ENCODE peak calls at places on chromosomes 1 and 21, in six cellular contexts. One of them, this sample, is unnamed. For H3K4me1, the result is how much of the 10 kb centered on the place peaks cover.

GRCh38 chr1:205375816-205376545 is 19.3 kb upstream of the KLHDC8A start:
- DNase-seq in CD8-positive, alpha-beta T cell: no peak
- DNase-seq in ascending aorta: no peak
- DNase-seq in psoas muscle: no peak
- DNase-seq in GM23338: peak
- DNase-seq in left ventricle myocardium inferior: no peak
- DNase-seq in this sample: peak

GRCh38 chr1:24154215-24154614 is 11.3 kb upstream of the IL22RA1 start:
- DNase-seq in CD8-positive, alpha-beta T cell: no peak
- DNase-seq in ascending aorta: no peak
- DNase-seq in psoas muscle: no peak
- DNase-seq in GM23338: peak
- DNase-seq in left ventricle myocardium inferior: no peak
- DNase-seq in this sample: no peak

GRCh38 chr1:109620396-109620817 is 770 bp downstream of the AMPD2 start:
- DNase-seq in CD8-positive, alpha-beta T cell: no peak
- DNase-seq in ascending aorta: peak
- DNase-seq in psoas muscle: peak
- DNase-seq in GM23338: no peak
- DNase-seq in left ventricle myocardium inferior: no peak
- DNase-seq in this sample: peak

GRCh38 chr1:25744636-25745425 is 55.2 kb upstream of the SELENON start:
- DNase-seq in CD8-positive, alpha-beta T cell: no peak
- DNase-seq in ascending aorta: no peak
- DNase-seq in psoas muscle: peak
- DNase-seq in GM23338: no peak
- DNase-seq in left ventricle myocardium inferior: no peak
- DNase-seq in this sample: no peak

GRCh38 chr1:77991638-77992037 is 12.8 kb upstream of the FUBP1 start:
- DNase-seq in CD8-positive, alpha-beta T cell: no peak
- DNase-seq in ascending aorta: no peak
- DNase-seq in psoas muscle: no peak
- DNase-seq in GM23338: no peak
- DNase-seq in left ventricle myocardium inferior: no peak
- DNase-seq in this sample: no peak

GRCh38 chr21:32538147-32538792 is 47.1 kb downstream of the TCP10L start:
- DNase-seq in CD8-positive, alpha-beta T cell: peak
- DNase-seq in ascending aorta: no peak
- DNase-seq in psoas muscle: no peak
- DNase-seq in GM23338: no peak
- DNase-seq in left ventricle myocardium inferior: no peak
- DNase-seq in this sample: no peak

GRCh38 chr1:23331713-23332112 is 12.4 kb downstream of the HNRNPR start:
- DNase-seq in CD8-positive, alpha-beta T cell: no peak
- DNase-seq in ascending aorta: no peak
- DNase-seq in psoas muscle: no peak
- DNase-seq in GM23338: no peak
- DNase-seq in left ventricle myocardium inferior: no peak
- DNase-seq in this sample: no peak

GRCh38 chr1:67618285-67619018 is 66.5 kb upstream of the GADD45A start:
- DNase-seq in CD8-positive, alpha-beta T cell: no peak
- DNase-seq in ascending aorta: peak
- DNase-seq in psoas muscle: peak
- DNase-seq in GM23338: no peak
- DNase-seq in left ventricle myocardium inferior: no peak
- DNase-seq in this sample: peak

GRCh38 chr1:109433322-109433721 is 7.1 kb upstream of the PSMA5 start:
- DNase-seq in CD8-positive, alpha-beta T cell: no peak
- DNase-seq in ascending aorta: no peak
- DNase-seq in psoas muscle: no peak
- DNase-seq in GM23338: no peak
- DNase-seq in left ventricle myocardium inferior: no peak
- DNase-seq in this sample: no peak

GRCh38 chr1:118949317-118949716 is 38.8 kb downstream of the TBX15 start:
- DNase-seq in CD8-positive, alpha-beta T cell: no peak
- DNase-seq in ascending aorta: no peak
- DNase-seq in psoas muscle: peak
- DNase-seq in GM23338: no peak
- DNase-seq in left ventricle myocardium inferior: no peak
- DNase-seq in this sample: peak

GRCh38 chr1:163761898-163762297 is 440.1 kb downstream of the NUF2 start:
- DNase-seq in CD8-positive, alpha-beta T cell: no peak
- DNase-seq in ascending aorta: no peak
- DNase-seq in psoas muscle: no peak
- DNase-seq in GM23338: no peak
- DNase-seq in left ventricle myocardium inferior: no peak
- DNase-seq in this sample: no peak

GRCh38 chr1:189752461-189752860 is 725.2 kb downstream of the BRINP3 start:
- DNase-seq in CD8-positive, alpha-beta T cell: no peak
- DNase-seq in ascending aorta: no peak
- DNase-seq in psoas muscle: no peak
- DNase-seq in GM23338: no peak
- DNase-seq in left ventricle myocardium inferior: no peak
- DNase-seq in this sample: no peak

GRCh38 chr1:15207031-15207828 is 39.8 kb upstream of the FHAD1 start:
- DNase-seq in CD8-positive, alpha-beta T cell: no peak
- DNase-seq in ascending aorta: no peak
- DNase-seq in psoas muscle: peak
- DNase-seq in GM23338: peak
- DNase-seq in left ventricle myocardium inferior: no peak
- DNase-seq in this sample: no peak

GRCh38 chr1:36161656-36162531 is 5.9 kb downstream of the MAP7D1 start:
- DNase-seq in CD8-positive, alpha-beta T cell: peak
- DNase-seq in ascending aorta: no peak
- DNase-seq in psoas muscle: peak
- DNase-seq in GM23338: peak
- DNase-seq in left ventricle myocardium inferior: no peak
- DNase-seq in this sample: no peak

GRCh38 chr1:169707917-169708604 is 3.4 kb downstream of the SELL start:
- DNase-seq in CD8-positive, alpha-beta T cell: no peak
- DNase-seq in ascending aorta: no peak
- DNase-seq in psoas muscle: no peak
- DNase-seq in GM23338: no peak
- DNase-seq in left ventricle myocardium inferior: no peak
- DNase-seq in this sample: no peak

GRCh38 chr1:183139281-183139942 is 46.7 kb upstream of the LAMC2 start:
- DNase-seq in CD8-positive, alpha-beta T cell: no peak
- DNase-seq in ascending aorta: no peak
- DNase-seq in psoas muscle: no peak
- DNase-seq in GM23338: no peak
- DNase-seq in left ventricle myocardium inferior: no peak
- DNase-seq in this sample: no peak

GRCh38 chr1:147808025-147808424 is 47.6 kb upstream of the GJA5 start:
- DNase-seq in CD8-positive, alpha-beta T cell: no peak
- DNase-seq in ascending aorta: no peak
- DNase-seq in psoas muscle: no peak
- DNase-seq in GM23338: peak
- DNase-seq in left ventricle myocardium inferior: no peak
- DNase-seq in this sample: no peak

GRCh38 chr1:17342014-17342441 is 30.0 kb upstream of the PADI6 start:
- DNase-seq in CD8-positive, alpha-beta T cell: no peak
- DNase-seq in ascending aorta: peak
- DNase-seq in psoas muscle: no peak
- DNase-seq in GM23338: no peak
- DNase-seq in left ventricle myocardium inferior: no peak
- DNase-seq in this sample: no peak

GRCh38 chr1:196355206-196355786 is 252.9 kb downstream of the KCNT2 start:
- DNase-seq in CD8-positive, alpha-beta T cell: no peak
- DNase-seq in ascending aorta: no peak
- DNase-seq in psoas muscle: no peak
- DNase-seq in GM23338: peak
- DNase-seq in left ventricle myocardium inferior: no peak
- DNase-seq in this sample: no peak

GRCh38 chr1:209692745-209693504 is 11.7 kb upstream of the HSD11B1 start:
- DNase-seq in CD8-positive, alpha-beta T cell: peak
- DNase-seq in ascending aorta: peak
- DNase-seq in psoas muscle: peak
- DNase-seq in GM23338: peak
- DNase-seq in left ventricle myocardium inferior: peak
- DNase-seq in this sample: peak

GRCh38 chr21:33971492-33972013 is 55.9 kb upstream of the ATP5PO start:
- DNase-seq in CD8-positive, alpha-beta T cell: no peak
- DNase-seq in ascending aorta: peak
- DNase-seq in psoas muscle: no peak
- DNase-seq in GM23338: peak
- DNase-seq in left ventricle myocardium inferior: no peak
- DNase-seq in this sample: no peak
- H3K4me1 ChIP-seq in CD8-positive, alpha-beta T cell: under half
- H3K4me1 ChIP-seq in ascending aorta: under half
- H3K4me1 ChIP-seq in psoas muscle: under half
- H3K4me1 ChIP-seq in GM23338: under half
- H3K4me1 ChIP-seq in left ventricle myocardium inferior: half or more
- H3K4me1 ChIP-seq in this sample: under half

GRCh38 chr1:87555366-87555765 is 226.7 kb downstream of the LMO4 start:
- DNase-seq in CD8-positive, alpha-beta T cell: no peak
- DNase-seq in ascending aorta: no peak
- DNase-seq in psoas muscle: no peak
- DNase-seq in GM23338: no peak
- DNase-seq in left ventricle myocardium inferior: no peak
- DNase-seq in this sample: no peak

GRCh38 chr1:87549691-87550090 is 221.0 kb downstream of the LMO4 start:
- DNase-seq in CD8-positive, alpha-beta T cell: no peak
- DNase-seq in ascending aorta: no peak
- DNase-seq in psoas muscle: no peak
- DNase-seq in GM23338: no peak
- DNase-seq in left ventricle myocardium inferior: no peak
- DNase-seq in this sample: no peak
- H3K27ac ChIP-seq in CD8-positive, alpha-beta T cell: no peak
- H3K27ac ChIP-seq in ascending aorta: no peak
- H3K27ac ChIP-seq in psoas muscle: no peak
- H3K27ac ChIP-seq in GM23338: no peak
- H3K27ac ChIP-seq in left ventricle myocardium inferior: no peak
- H3K27ac ChIP-seq in this sample: no peak

GRCh38 chr1:207883660-207884245 is 27.2 kb downstream of the CD34 start:
- DNase-seq in CD8-positive, alpha-beta T cell: no peak
- DNase-seq in ascending aorta: peak
- DNase-seq in psoas muscle: no peak
- DNase-seq in GM23338: no peak
- DNase-seq in left ventricle myocardium inferior: no peak
- DNase-seq in this sample: no peak
- H3K4me1 ChIP-seq in CD8-positive, alpha-beta T cell: under half
- H3K4me1 ChIP-seq in ascending aorta: under half
- H3K4me1 ChIP-seq in psoas muscle: under half
- H3K4me1 ChIP-seq in GM23338: under half
- H3K4me1 ChIP-seq in left ventricle myocardium inferior: half or more
- H3K4me1 ChIP-seq in this sample: under half

DNA sequence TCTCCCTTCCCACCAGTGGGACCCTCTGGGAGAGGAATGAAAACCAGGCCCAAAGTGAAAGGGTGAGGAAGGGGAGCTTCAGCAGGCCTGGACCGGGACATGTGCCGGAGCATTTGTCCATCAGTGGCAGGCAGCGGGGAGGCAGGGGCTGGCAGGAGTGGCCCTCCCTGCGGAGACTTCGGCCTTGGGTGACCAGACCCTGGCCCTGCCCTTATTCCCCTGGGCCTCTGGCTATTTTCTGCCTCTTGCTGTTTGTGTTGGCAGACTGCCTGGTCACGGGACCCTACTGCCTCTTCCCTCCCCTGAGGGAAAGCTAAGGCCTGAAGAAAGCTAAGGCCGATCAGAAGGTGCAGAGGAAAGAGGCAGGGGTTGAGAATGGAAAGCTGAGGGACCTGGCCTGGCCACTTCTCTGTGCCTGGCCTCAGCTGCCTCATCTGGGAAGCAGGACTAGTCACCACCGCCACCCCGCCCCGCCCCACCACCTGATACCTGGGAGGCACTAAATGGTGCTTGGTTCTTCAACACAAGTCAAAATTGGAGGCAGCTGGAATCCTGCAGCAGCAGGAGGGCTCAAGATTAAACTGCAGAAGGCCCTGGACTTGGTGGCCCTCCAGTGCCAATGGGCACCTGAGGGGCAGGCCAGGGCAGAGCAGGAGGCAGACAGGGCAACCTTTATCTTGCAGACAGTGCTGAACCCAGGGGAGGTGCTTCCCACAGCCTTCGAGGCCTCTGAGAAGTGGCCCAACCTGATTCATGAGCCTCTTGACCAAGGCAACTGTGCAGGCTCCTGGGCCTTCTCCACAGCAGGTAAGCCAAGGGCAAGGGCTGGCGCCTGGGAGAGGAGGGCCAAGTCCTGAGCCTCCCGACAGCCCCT is 7.9 kb downstream of the TINAGL1 start:
- DNase-seq in CD8-positive, alpha-beta T cell: no peak
- DNase-seq in ascending aorta: peak
- DNase-seq in psoas muscle: peak
- DNase-seq in GM23338: no peak
- DNase-seq in left ventricle myocardium inferior: peak
- DNase-seq in this sample: peak
- H3K27ac ChIP-seq in CD8-positive, alpha-beta T cell: no peak
- H3K27ac ChIP-seq in ascending aorta: peak
- H3K27ac ChIP-seq in psoas muscle: peak
- H3K27ac ChIP-seq in GM23338: no peak
- H3K27ac ChIP-seq in left ventricle myocardium inferior: peak
- H3K27ac ChIP-seq in this sample: no peak

This sample was measured in SJCRH30.